ENCODE peak calls at places on chromosomes 3 and 15, in seven cellular contexts. J, Z, U, C, H, W and Y are unnamed samples. For H3K4me1, the result is how much of the 10 kb centered on the place peaks cover.

GRCh38 chr3:111882194-111882593 is 23.1 kb downstream of the PHLDB2 start:
- DNase-seq in J (no peak), Z (no peak), U (no peak), C (no peak), H (no peak), W (no peak), Y (no peak)

GRCh38 chr3:155747286-155747685 is 2.4 kb upstream of the PLCH1 start:
- DNase-seq in J (no peak), Z (no peak), U (no peak), C (no peak), H (no peak), W (no peak), Y (no peak)

GRCh38 chr3:184379375-184380209 is at the start of gene CHRD:
- DNase-seq in J (no peak), Z (peak), U (peak), C (no peak), H (no peak), W (no peak), Y (no peak)

GRCh38 chr3:46928297-46928696 is 48.2 kb downstream of the CCDC12 start:
- DNase-seq in J (peak), Z (no peak), U (no peak), C (no peak), H (no peak), W (no peak), Y (no peak)

GRCh38 chr3:159947220-159947619 is 41.4 kb upstream of the IL12A start:
- DNase-seq in J (no peak), Z (no peak), U (no peak), C (no peak), H (no peak), W (peak), Y (no peak)

GRCh38 chr15:54082836-54083492 is 104.7 kb downstream of the UNC13C start:
- DNase-seq in J (no peak), Z (no peak), U (no peak), C (no peak), H (no peak), W (peak), Y (no peak)

GRCh38 chr3:12384451-12385233 is 95.8 kb downstream of the PPARG start:
- DNase-seq in J (no peak), Z (no peak), U (no peak), C (no peak), H (no peak), W (peak), Y (no peak)

GRCh38 chr3:138862531-138862923 is 27.8 kb upstream of the PIK3CB start:
- DNase-seq in J (no peak), Z (peak), U (no peak), C (peak), H (peak), W (no peak), Y (peak)

GRCh38 chr3:178001670-178002101 is 534.5 kb upstream of the KCNMB2 start:
- DNase-seq in J (no peak), Z (no peak), U (no peak), C (no peak), H (no peak), W (no peak), Y (no peak)

GRCh38 chr3:117921908-117922456 is 1112.7 kb downstream of the IGSF11 start:
- DNase-seq in J (no peak), Z (no peak), U (no peak), C (no peak), H (no peak), W (no peak), Y (no peak)

GRCh38 chr3:120214161-120214560 is 70.9 kb downstream of the GPR156 start:
- DNase-seq in J (no peak), Z (no peak), U (no peak), C (no peak), H (no peak), W (no peak), Y (no peak)

GRCh38 chr15:41154412-41154811 is 38.3 kb upstream of the INO80 start:
- DNase-seq in J (no peak), Z (no peak), U (no peak), C (no peak), H (no peak), W (no peak), Y (no peak)

GRCh38 chr15:90234519-90234988 is 545 bp downstream of the GDPGP1 start:
- DNase-seq in J (no peak), Z (peak), U (no peak), C (no peak), H (no peak), W (peak), Y (no peak)

GRCh38 chr3:166190360-166190759 is 353.1 kb upstream of the BCHE start:
- DNase-seq in J (no peak), Z (no peak), U (no peak), C (no peak), H (no peak), W (peak), Y (no peak)

GRCh38 chr3:100875239-100875638 is 118.0 kb downstream of the ABI3BP start:
- DNase-seq in J (no peak), Z (peak), U (no peak), C (peak), H (peak), W (peak), Y (peak)

GRCh38 chr15:33994005-33994615 is 25.8 kb downstream of the CHRM5 start:
- DNase-seq in J (no peak), Z (no peak), U (no peak), C (no peak), H (no peak), W (peak), Y (no peak)

GRCh38 chr3:194351080-194351672 is at the start of gene CPN2:
- DNase-seq in J (no peak), Z (no peak), U (no peak), C (no peak), H (no peak), W (no peak), Y (no peak)

GRCh38 chr3:69320867-69321266 is 65.0 kb downstream of the FRMD4B start:
- DNase-seq in J (no peak), Z (no peak), U (no peak), C (no peak), H (peak), W (no peak), Y (peak)

GRCh38 chr15:62999923-63000484 is 42.5 kb upstream of the TPM1 start:
- DNase-seq in J (no peak), Z (no peak), U (no peak), C (no peak), H (no peak), W (no peak), Y (no peak)

GRCh38 chr15:38168472-38169057 is 84.1 kb upstream of the SPRED1 start:
- DNase-seq in J (no peak), Z (no peak), U (no peak), C (no peak), H (no peak), W (no peak), Y (no peak)

GRCh38 chr3:184234671-184235380 is 5.4 kb downstream of the VWA5B2 start:
- DNase-seq in J (no peak), Z (no peak), U (no peak), C (no peak), H (no peak), W (no peak), Y (no peak)

GRCh38 chr3:97353176-97353575 is 411.4 kb upstream of the ARL6 start:
- DNase-seq in J (no peak), Z (no peak), U (no peak), C (no peak), H (no peak), W (no peak), Y (no peak)

GRCh38 chr15:89680282-89680873 is 1.2 kb upstream of the PLIN1 start:
- DNase-seq in J (no peak), Z (peak), U (peak), C (peak), H (peak), W (peak), Y (no peak)

GRCh38 chr15:29409890-29410289 is 140.3 kb upstream of the NSMCE3 start:
- DNase-seq in J (no peak), Z (no peak), U (no peak), C (no peak), H (no peak), W (no peak), Y (no peak)

GRCh38 chr15:29405564-29405963 is 135.9 kb upstream of the NSMCE3 start:
- DNase-seq in J (no peak), Z (no peak), U (no peak), C (no peak), H (no peak), W (no peak), Y (no peak)

GRCh38 chr15:29410342-29410741 is 140.7 kb upstream of the NSMCE3 start:
- DNase-seq in J (no peak), Z (no peak), U (no peak), C (no peak), H (no peak), W (peak), Y (no peak)

DNA sequence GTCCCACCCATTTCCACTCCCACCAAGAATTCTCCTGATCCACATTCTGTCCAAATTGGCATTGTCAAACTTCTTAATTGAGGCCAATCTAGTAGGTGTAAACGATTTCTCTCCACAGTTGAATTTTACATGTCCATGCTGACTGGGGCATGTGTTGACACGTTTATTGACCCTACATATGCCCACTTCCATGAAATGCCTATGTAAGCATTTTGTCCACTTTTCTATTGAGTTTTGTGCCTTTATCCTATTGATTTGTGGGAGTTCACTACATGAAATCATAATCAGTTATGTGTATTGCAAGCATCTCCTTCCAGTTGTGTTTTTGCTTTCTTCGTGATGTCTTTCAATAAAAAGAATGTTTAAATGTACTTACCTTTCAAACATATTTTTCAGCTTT is 141.7 kb upstream of the NSMCE3 start:
- DNase-seq in J (no peak), Z (no peak), U (no peak), C (no peak), H (no peak), W (no peak), Y (no peak)
- H3K4me1 ChIP-seq in J (under half), Z (under half), U (under half), C (under half), H (under half), W (under half), Y (under half)

GRCh38 chr3:9022305-9022985 is 59.2 kb upstream of the RAD18 start:
- DNase-seq in J (no peak), Z (no peak), U (no peak), C (no peak), H (no peak), W (no peak), Y (no peak)
- H3K4me1 ChIP-seq in J (under half), Z (under half), U (under half), C (under half), H (under half), W (under half), Y (under half)

GRCh38 chr15:31333820-31334219 is 7.2 kb downstream of the KLF13 start:
- DNase-seq in J (no peak), Z (no peak), U (no peak), C (no peak), H (no peak), W (no peak), Y (no peak)
- H3K4me1 ChIP-seq in J (half or more), Z (under half), U (half or more), C (half or more), H (half or more), W (under half), Y (half or more)

GRCh38 chr3:143511174-143511879 is 336.9 kb downstream of the SLC9A9 start:
- DNase-seq in J (no peak), Z (no peak), U (no peak), C (no peak), H (no peak), W (no peak), Y (no peak)
- H3K4me1 ChIP-seq in J (under half), Z (under half), U (under half), C (under half), H (under half), W (under half), Y (under half)

DNA sequence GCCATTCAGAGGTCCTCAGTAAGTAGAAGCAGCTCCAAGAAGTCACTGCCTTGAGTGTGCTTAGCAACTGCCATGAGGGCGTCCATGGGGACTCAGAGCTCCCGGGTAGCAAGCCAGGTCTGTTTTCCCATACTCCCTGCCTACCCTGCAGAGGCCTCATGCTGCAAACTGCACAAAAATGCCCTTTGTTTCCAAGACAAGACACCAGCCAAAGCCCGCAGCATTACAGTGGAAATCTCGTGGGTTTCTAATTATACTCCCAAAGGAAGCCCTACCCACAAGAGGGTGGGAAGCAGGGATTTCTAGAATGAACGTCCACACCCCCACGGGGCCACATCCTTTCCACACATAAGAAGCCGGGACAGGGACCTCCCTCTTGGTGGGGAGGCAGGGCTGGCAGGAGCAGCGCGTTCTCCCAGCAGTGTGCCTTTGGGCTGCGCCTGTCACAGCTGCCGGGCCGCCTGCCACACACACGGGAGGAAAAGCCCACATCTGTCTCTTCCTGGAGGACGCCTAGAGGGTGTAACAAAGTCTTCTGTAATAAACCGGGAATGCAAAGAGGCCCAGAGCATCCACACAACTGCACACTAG is 31.1 kb downstream of the FAM174B start:
- DNase-seq in J (no peak), Z (peak), U (peak), C (peak), H (peak), W (no peak), Y (peak)
- H3K4me1 ChIP-seq in J (under half), Z (under half), U (under half), C (under half), H (under half), W (under half), Y (under half)

DNA sequence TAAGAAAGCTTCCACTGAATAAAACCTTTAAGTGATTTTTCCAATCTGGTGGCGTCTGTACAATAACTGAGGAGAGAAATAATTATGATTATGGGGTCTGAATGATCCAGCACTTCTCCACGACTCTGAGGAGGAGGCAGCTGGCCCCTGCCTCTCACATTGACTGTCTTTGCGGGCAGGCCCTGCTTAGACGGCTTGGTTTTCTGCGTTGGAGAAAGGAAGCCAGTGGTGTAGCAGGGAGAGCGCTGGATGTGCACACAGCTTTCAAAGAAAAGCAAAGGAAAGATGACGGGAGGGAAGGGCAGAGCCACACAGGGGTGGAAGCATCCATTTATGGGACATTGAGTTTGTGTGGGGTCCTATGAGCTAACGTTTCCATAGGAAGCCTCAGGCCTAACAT is 62.5 kb downstream of the MGLL start:
- DNase-seq in J (no peak), Z (no peak), U (no peak), C (no peak), H (no peak), W (no peak), Y (no peak)
- H3K4me1 ChIP-seq in J (under half), Z (under half), U (under half), C (under half), H (under half), W (under half), Y (half or more)

GRCh38 chr15:59279023-59279422 is 72.4 kb downstream of the LDHAL6B start:
- DNase-seq in J (no peak), Z (no peak), U (no peak), C (no peak), H (no peak), W (no peak), Y (no peak)
- H3K4me1 ChIP-seq in J (under half), Z (under half), U (under half), C (under half), H (under half), W (under half), Y (under half)

DNA sequence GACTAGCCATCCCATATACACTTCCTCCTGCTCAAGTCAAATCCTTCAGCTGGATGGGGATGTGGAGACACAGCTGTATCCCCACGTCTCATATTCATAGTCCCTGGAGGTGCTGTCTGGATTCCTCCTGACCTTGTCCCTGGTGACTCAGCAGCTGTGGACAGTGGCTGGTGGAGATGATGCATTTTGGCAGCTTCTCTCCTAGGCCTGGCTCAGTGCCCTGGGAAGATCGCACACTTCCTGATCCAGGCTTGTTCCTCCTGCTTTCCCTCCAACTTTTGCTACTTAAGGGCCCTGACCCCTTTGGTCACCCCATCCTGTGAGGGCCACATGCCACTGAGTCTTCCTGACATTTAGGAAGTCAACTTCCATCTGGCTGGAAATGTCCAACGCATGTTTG is 44.4 kb downstream of the ADAMTSL3 start:
- DNase-seq in J (no peak), Z (peak), U (peak), C (peak), H (peak), W (peak), Y (peak)
- H3K4me1 ChIP-seq in J (under half), Z (under half), U (under half), C (under half), H (under half), W (under half), Y (under half)